ENCODE peak calls at places on chromosome 3, in five cellular contexts. S is Right ventricle myocardium superior; B is Daoy; A is naive thymus-derived CD8-positive, alpha-beta T cell; H is fibroblast of lung. K is an unnamed sample.

GRCh38 chr3:152203677-152204076 is 65.1 kb upstream of the MBNL1 start:
- DNase-seq in S (no peak), A (no peak), H (peak; percentile 55), B (no peak), K (no peak)

GRCh38 chr3:188335656-188336055 is 181.7 kb downstream of the LPP start:
- DNase-seq in A (no peak), S (no peak), B (no peak), H (no peak), K (no peak)

GRCh38 chr3:146468234-146468931 is 978 bp downstream of the PLSCR2 start:
- DNase-seq in S (no peak), A (no peak), B (peak; percentile 21), H (peak; percentile 91), K (no peak)

GRCh38 chr3:8559351-8559750 is 57.7 kb downstream of the LMCD1 start:
- DNase-seq in S (no peak), H (no peak), B (no peak), A (no peak), K (no peak)

GRCh38 chr3:107752202-107752990 is 229.6 kb downstream of the BBX start:
- DNase-seq in A (no peak), H (peak; percentile 51), B (peak; percentile 32), S (no peak), K (peak; percentile 10)

GRCh38 chr3:134201201-134202130 is 49.2 kb downstream of the RYK start:
- DNase-seq in S (no peak), B (peak; percentile 88), A (no peak), H (peak; percentile 88), K (peak; percentile 88)

GRCh38 chr3:49399467-49399866 is 12.3 kb downstream of the RHOA start:
- DNase-seq in A (no peak), H (no peak), B (no peak), S (no peak), K (no peak)

GRCh38 chr3:103510760-103511159 is 1075.9 kb downstream of the ZPLD1 start:
- DNase-seq in B (no peak), S (no peak), H (no peak), A (no peak), K (no peak)

GRCh38 chr3:128783774-128784173 is 57.8 kb downstream of the RAB7A start:
- DNase-seq in H (no peak), B (no peak), A (no peak), S (no peak), K (no peak)

GRCh38 chr3:79983063-79983561 is 215.3 kb upstream of the ROBO1 start:
- DNase-seq in B (no peak), H (peak; percentile 3), A (no peak), S (no peak), K (no peak)

GRCh38 chr3:183123891-183124290 is 24.6 kb upstream of the MCCC1 start:
- DNase-seq in S (no peak), H (peak; percentile 36), A (no peak), B (peak; percentile 82), K (peak; percentile 55)

GRCh38 chr3:46498916-46499519 is 1.2 kb downstream of the RTP3 start:
- DNase-seq in B (no peak), A (no peak), S (no peak), H (no peak), K (no peak)

GRCh38 chr3:39435006-39435748 is 28.7 kb downstream of the RPSA start:
- DNase-seq in S (no peak), H (no peak), A (no peak), B (no peak), K (no peak)

GRCh38 chr3:16647668-16648067 is 42.4 kb upstream of the DAZL start:
- DNase-seq in S (no peak), H (no peak), B (no peak), A (no peak), K (no peak)

GRCh38 chr3:106333911-106334618 is 465.3 kb upstream of the CBLB start:
- DNase-seq in S (no peak), H (peak; percentile 68), B (peak; percentile 33), A (no peak), K (peak; percentile 49)

GRCh38 chr3:194893121-194893979 is 207.7 kb downstream of the FAM43A start:
- DNase-seq in H (no peak), B (no peak), S (no peak), A (no peak), K (no peak)

GRCh38 chr3:131381445-131382291 is at the start of gene NUDT16:
- DNase-seq in S (peak; percentile 100), H (peak; percentile 99), B (peak; percentile 99), A (peak; percentile 92), K (peak; percentile 98)

GRCh38 chr3:139302084-139302800 is 41.6 kb upstream of the MRPS22 start:
- DNase-seq in H (peak; percentile 94), B (peak; percentile 98), S (peak; percentile 59), A (no peak), K (peak; percentile 98)

GRCh38 chr3:86990734-86991481 is at the start of gene VGLL3:
- DNase-seq in H (peak; percentile 90), A (no peak), B (peak; percentile 76), S (peak; percentile 84), K (no peak)